ENCODE peak calls at places on chromosomes 2 and 18, in eight cellular contexts. E is spleen, Q is prostate gland, H is transverse colon, I is HCT116, K is breast epithelium, Y is GM12892, N is HepG2. Z is an unnamed sample.

GRCh38 chr2:44237221-44237620 is 38.1 kb upstream of the SLC3A1 start:
- DNase-seq in E (no peak), Q (no peak), H (no peak), I (no peak), K (no peak), Y (peak), N (no peak), Z (peak)

GRCh38 chr2:168679741-168680140 is 122.7 kb upstream of the NOSTRIN start:
- DNase-seq in E (no peak), Q (no peak), H (no peak), I (no peak), K (no peak), Y (no peak), N (no peak), Z (no peak)

GRCh38 chr2:105403241-105403784 is 4.5 kb upstream of the FHL2 start:
- DNase-seq in E (no peak), Q (no peak), H (peak), I (no peak), K (no peak), Y (no peak), N (no peak), Z (no peak)

GRCh38 chr2:152065945-152066344 is 32.9 kb downstream of the CACNB4 start:
- DNase-seq in E (no peak), Q (no peak), H (no peak), I (no peak), K (no peak), Y (no peak), N (no peak), Z (no peak)

GRCh38 chr2:20139828-20140227 is 85.1 kb downstream of the SDC1 start:
- DNase-seq in E (no peak), Q (no peak), H (no peak), I (no peak), K (no peak), Y (no peak), N (no peak), Z (no peak)

GRCh38 chr2:161122772-161123530 is 37.3 kb upstream of the TANK start:
- DNase-seq in E (no peak), Q (peak), H (peak), I (peak), K (no peak), Y (no peak), N (peak), Z (no peak)

GRCh38 chr2:68918497-68918896 is 34.2 kb downstream of the GKN2 start:
- DNase-seq in E (no peak), Q (no peak), H (no peak), I (no peak), K (no peak), Y (no peak), N (no peak), Z (no peak)

GRCh38 chr2:126825306-126825705 is 73.4 kb upstream of the TEX51 start:
- DNase-seq in E (no peak), Q (no peak), H (no peak), I (no peak), K (no peak), Y (no peak), N (no peak), Z (no peak)

GRCh38 chr2:46849741-46850474 is 65.7 kb downstream of the MCFD2 start:
- DNase-seq in E (no peak), Q (peak), H (peak), I (no peak), K (no peak), Y (no peak), N (no peak), Z (no peak)

DNA sequence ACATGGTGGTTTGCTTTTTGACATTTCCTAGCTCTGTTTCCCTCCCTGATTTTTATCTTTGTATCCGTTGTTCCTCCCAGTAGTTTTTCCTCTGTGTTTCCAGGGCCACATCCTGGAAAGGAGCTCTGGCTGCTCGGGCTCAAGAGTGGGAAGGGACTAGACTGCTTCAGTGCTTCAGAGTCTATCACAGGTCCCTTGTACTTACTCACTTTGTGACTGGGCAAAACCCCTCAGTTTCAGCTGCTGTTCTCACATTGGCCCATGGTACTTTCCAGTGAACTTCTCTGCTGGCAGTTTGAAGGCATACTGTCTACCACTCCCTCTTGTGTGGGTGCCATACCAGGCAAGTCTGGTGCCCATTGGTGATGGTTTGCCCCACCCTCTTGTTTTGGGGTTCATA is 7.5 kb upstream of the STAMBP start:
- DNase-seq in E (no peak), Q (no peak), H (no peak), I (no peak), K (no peak), Y (no peak), N (no peak), Z (no peak)
- TF ChIP-seq POLR2A in E (no peak), Q (no peak), H (no peak), I (no peak), K (no peak), Y (no peak), N (no peak), Z (no peak)

GRCh38 chr2:74530239-74531161 is 767 bp downstream of the HTRA2 start:
- DNase-seq in E (peak), Q (no peak), H (peak), I (no peak), K (no peak), Y (no peak), N (no peak), Z (no peak)
- TF ChIP-seq POLR2AphosphoS5 in E (peak), Q (no peak), H (no peak), I (no peak), K (no peak), Y (peak), N (no peak), Z (peak)

GRCh38 chr18:657311-657997 is at the start of gene TYMS:
- DNase-seq in E (peak), Q (peak), H (peak), I (peak), K (no peak), Y (peak), N (peak), Z (peak)
- TF ChIP-seq POLR2A in E (no peak), Q (no peak), H (peak), I (peak), K (no peak), Y (peak), N (no peak), Z (peak)

DNA sequence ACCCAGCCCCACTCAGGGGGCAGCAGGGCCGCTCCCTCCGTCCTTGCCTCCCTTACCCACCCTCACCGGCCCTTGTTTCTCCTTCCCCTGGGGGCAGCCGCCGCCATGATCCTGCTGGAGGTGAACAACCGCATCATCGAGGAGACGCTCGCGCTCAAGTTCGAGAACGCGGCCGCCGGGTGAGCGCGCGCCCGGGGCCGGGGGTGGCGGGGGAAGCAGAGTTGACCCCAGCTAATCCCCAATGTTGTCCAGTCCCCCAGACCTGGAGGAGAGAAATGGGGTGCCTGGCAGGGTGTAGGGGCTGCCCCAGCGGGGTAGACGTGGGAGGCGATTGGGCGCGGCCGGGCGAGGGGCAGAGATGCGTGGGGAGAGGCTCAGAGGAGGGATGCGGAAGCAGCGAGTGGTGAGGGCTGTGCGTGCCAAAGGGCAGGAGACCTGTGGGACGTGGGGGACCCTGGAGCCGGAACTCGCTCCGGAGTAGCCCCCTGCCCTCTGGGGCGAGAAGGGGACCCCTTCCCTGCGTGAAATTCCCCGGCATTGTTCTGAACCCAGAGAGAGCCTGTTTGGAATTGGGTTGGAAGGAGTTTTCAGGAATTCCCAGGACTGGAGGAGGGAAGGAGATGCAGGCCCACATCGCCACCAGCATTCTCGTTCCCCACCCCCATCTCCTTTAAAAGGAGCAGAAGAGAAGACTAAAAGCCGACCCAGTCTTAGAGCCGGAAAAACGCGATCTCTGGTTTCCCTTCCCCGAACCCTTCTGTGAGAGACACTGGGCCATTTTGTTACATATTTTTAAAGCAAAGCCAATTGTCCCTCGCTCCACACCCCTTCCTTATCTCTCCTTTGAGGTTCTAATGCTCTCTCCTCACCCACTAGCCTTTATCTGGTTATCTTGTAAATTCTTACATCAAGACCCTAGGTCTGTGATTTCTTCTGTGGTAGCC is 649 bp downstream of the ARPC2 start:
- DNase-seq in E (peak), Q (peak), H (peak), I (no peak), K (peak), Y (peak), N (peak), Z (peak)
- TF ChIP-seq POLR2AphosphoS5 in E (peak), Q (no peak), H (no peak), I (no peak), K (peak), Y (peak), N (no peak), Z (peak)

GRCh38 chr18:13173573-13173972 is 45.0 kb upstream of the LDLRAD4 start:
- DNase-seq in E (no peak), Q (no peak), H (no peak), I (no peak), K (no peak), Y (no peak), N (no peak), Z (no peak)

GRCh38 chr18:13176847-13177246 is 41.7 kb upstream of the LDLRAD4 start:
- DNase-seq in E (no peak), Q (no peak), H (peak), I (no peak), K (no peak), Y (no peak), N (no peak), Z (no peak)

GRCh38 chr18:13178197-13178596 is 40.4 kb upstream of the LDLRAD4 start:
- DNase-seq in E (no peak), Q (no peak), H (no peak), I (no peak), K (no peak), Y (no peak), N (no peak), Z (no peak)

GRCh38 chr18:13175266-13175665 is 43.3 kb upstream of the LDLRAD4 start:
- DNase-seq in E (no peak), Q (no peak), H (no peak), I (no peak), K (no peak), Y (no peak), N (no peak), Z (no peak)

DNA sequence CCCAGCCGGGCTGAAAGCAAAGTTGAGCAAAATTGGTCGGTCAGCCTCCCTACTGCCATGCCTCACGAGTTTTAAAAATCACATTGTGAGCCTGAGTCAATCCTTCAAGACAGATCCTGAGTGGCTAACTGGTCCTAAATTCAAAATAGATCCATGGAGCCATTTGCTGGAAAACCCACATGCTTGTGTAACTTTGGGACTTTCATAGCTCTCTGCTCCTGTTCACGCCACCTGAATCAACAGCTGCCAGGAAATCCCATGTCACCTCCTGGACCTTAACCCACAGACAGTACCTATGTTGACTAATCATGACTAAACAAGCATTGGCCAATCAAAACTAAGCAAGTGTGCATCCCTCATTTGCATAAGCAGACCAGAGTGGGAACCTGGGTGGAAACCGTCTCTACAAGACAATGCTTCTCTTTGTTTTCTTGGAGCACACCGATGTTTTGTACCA is 42.8 kb upstream of the LDLRAD4 start:
- DNase-seq in E (no peak), Q (no peak), H (no peak), I (no peak), K (no peak), Y (no peak), N (peak), Z (no peak)
- TF ChIP-seq POLR2A in E (no peak), Q (no peak), H (no peak), I (no peak), K (no peak), Y (no peak), N (peak), Z (no peak)

GRCh38 chr2:133123912-133124311 is 444.4 kb downstream of the NCKAP5 start:
- DNase-seq in E (no peak), Q (no peak), H (no peak), I (no peak), K (no peak), Y (no peak), N (no peak), Z (no peak)
- TF ChIP-seq POLR2AphosphoS5 in E (no peak), Q (no peak), H (no peak), I (no peak), K (no peak), Y (no peak), N (no peak), Z (no peak)

DNA sequence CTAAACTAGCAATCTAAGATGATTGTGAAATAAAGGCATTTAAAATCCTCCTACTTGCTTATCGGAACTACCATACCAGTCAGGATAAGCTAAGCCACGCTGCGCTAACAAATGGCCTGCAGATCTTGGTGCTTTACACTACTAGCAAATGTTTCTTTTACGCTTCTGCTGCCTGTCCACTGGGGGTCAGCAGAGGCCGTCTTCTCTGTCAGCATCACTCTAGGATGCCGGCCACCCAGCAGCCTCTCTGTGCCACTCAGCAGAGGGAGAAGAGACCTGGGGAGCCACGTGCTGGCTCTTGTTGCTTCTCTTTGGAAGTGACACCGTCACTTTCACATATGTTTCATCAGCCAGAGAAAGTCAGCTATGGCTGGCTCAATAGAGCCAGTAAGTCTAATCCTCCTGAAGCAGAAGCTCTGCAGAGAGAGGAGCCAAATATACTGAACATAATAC is 36.6 kb downstream of the COPS8 start:
- DNase-seq in E (no peak), Q (no peak), H (peak), I (peak), K (peak), Y (peak), N (peak), Z (peak)
- TF ChIP-seq POLR2A in E (no peak), Q (no peak), H (no peak), I (no peak), K (no peak), Y (no peak), N (no peak), Z (no peak)

GRCh38 chr2:207621640-207622039 is 3.6 kb downstream of the METTL21A start:
- DNase-seq in E (no peak), Q (no peak), H (no peak), I (no peak), K (no peak), Y (no peak), N (no peak), Z (no peak)
- TF ChIP-seq POLR2AphosphoS5 in E (no peak), Q (no peak), H (no peak), I (no peak), K (no peak), Y (no peak), N (no peak), Z (no peak)

GRCh38 chr2:98444436-98445166 is at the start of gene INPP4A:
- DNase-seq in E (peak), Q (peak), H (peak), I (peak), K (peak), Y (peak), N (peak), Z (peak)
- TF ChIP-seq POLR2A in E (no peak), Q (peak), H (no peak), I (peak), K (no peak), Y (peak), N (peak), Z (no peak)

GRCh38 chr18:9943311-9943710 is 29.5 kb downstream of the VAPA start:
- DNase-seq in E (no peak), Q (no peak), H (no peak), I (no peak), K (no peak), Y (no peak), N (no peak), Z (no peak)
- TF ChIP-seq POLR2AphosphoS5 in E (no peak), Q (no peak), H (no peak), I (no peak), K (no peak), Y (no peak), N (no peak), Z (no peak)